ENCODE peak calls at places on chromosomes 11 and 22, in five cellular contexts. One of them, this sample, is unnamed.

GRCh38 chr11:124194696-124195418 is 11.7 kb downstream of the OR10D3 start:
- DNase-seq in DND-41: peak; percentile 54
- DNase-seq in stomach: peak; percentile 39
- DNase-seq in neural progenitor cell: peak; percentile 72
- DNase-seq in tibial artery: peak; percentile 68
- DNase-seq in this sample: no peak

GRCh38 chr11:117625237-117625636 is 171.8 kb downstream of the DSCAML1 start:
- DNase-seq in DND-41: no peak
- DNase-seq in stomach: no peak
- DNase-seq in neural progenitor cell: no peak
- DNase-seq in tibial artery: no peak
- DNase-seq in this sample: no peak

GRCh38 chr22:44981857-44982256 is 27.9 kb downstream of the PHF21B start:
- DNase-seq in DND-41: no peak
- DNase-seq in stomach: no peak
- DNase-seq in neural progenitor cell: no peak
- DNase-seq in tibial artery: no peak
- DNase-seq in this sample: no peak

GRCh38 chr22:19728836-19729235 is 5.5 kb downstream of the GP1BB start:
- DNase-seq in DND-41: no peak
- DNase-seq in stomach: no peak
- DNase-seq in neural progenitor cell: no peak
- DNase-seq in tibial artery: no peak
- DNase-seq in this sample: no peak

GRCh38 chr11:9838229-9838628 is 174.4 kb downstream of the SWAP70 start:
- DNase-seq in DND-41: no peak
- DNase-seq in stomach: no peak
- DNase-seq in neural progenitor cell: no peak
- DNase-seq in tibial artery: no peak
- DNase-seq in this sample: no peak

GRCh38 chr11:83881428-83881827 is 595.3 kb upstream of the CCDC90B start:
- DNase-seq in DND-41: no peak
- DNase-seq in stomach: no peak
- DNase-seq in neural progenitor cell: no peak
- DNase-seq in tibial artery: no peak
- DNase-seq in this sample: no peak

GRCh38 chr11:45885274-45885920 is at the start of gene MAPK8IP1:
- DNase-seq in DND-41: peak; percentile 75
- DNase-seq in stomach: peak; percentile 62
- DNase-seq in neural progenitor cell: peak; percentile 94
- DNase-seq in tibial artery: no peak
- DNase-seq in this sample: peak; percentile 31

GRCh38 chr11:82085493-82085892 is 648.2 kb downstream of the FAM181B start:
- DNase-seq in DND-41: no peak
- DNase-seq in stomach: no peak
- DNase-seq in neural progenitor cell: peak; percentile 59
- DNase-seq in tibial artery: no peak
- DNase-seq in this sample: no peak

GRCh38 chr22:48391171-48391711 is 1436.4 kb downstream of the BRD1 start:
- DNase-seq in DND-41: no peak
- DNase-seq in stomach: no peak
- DNase-seq in neural progenitor cell: no peak
- DNase-seq in tibial artery: peak; percentile 46
- DNase-seq in this sample: no peak

GRCh38 chr11:612201-612960 is 3.4 kb downstream of the IRF7 start:
- DNase-seq in DND-41: peak; percentile 35
- DNase-seq in stomach: peak; percentile 76
- DNase-seq in neural progenitor cell: peak; percentile 48
- DNase-seq in tibial artery: no peak
- DNase-seq in this sample: no peak
- H3K36me3 ChIP-seq in DND-41: peaks cover 69% of the 10 kb centered on the region
- H3K36me3 ChIP-seq in stomach: peaks cover 72% of the 10 kb centered on the region
- H3K36me3 ChIP-seq in neural progenitor cell: no peaks in the 10 kb centered on the region
- H3K36me3 ChIP-seq in tibial artery: peaks cover 56% of the 10 kb centered on the region
- H3K36me3 ChIP-seq in this sample: peaks cover 55% of the 10 kb centered on the region

GRCh38 chr11:111785076-111785475 is 18.9 kb upstream of the PPP2R1B start:
- DNase-seq in DND-41: no peak
- DNase-seq in stomach: no peak
- DNase-seq in neural progenitor cell: no peak
- DNase-seq in tibial artery: no peak
- DNase-seq in this sample: no peak

GRCh38 chr11:111788051-111788450 is 21.9 kb upstream of the PPP2R1B start:
- DNase-seq in DND-41: no peak
- DNase-seq in stomach: no peak
- DNase-seq in neural progenitor cell: no peak
- DNase-seq in tibial artery: no peak
- DNase-seq in this sample: no peak

GRCh38 chr11:111785886-111786412 is 19.8 kb upstream of the PPP2R1B start:
- DNase-seq in DND-41: no peak
- DNase-seq in stomach: no peak
- DNase-seq in neural progenitor cell: no peak
- DNase-seq in tibial artery: no peak
- DNase-seq in this sample: no peak

GRCh38 chr11:111792314-111792713 is 26.1 kb upstream of the PPP2R1B start:
- DNase-seq in DND-41: no peak
- DNase-seq in stomach: no peak
- DNase-seq in neural progenitor cell: no peak
- DNase-seq in tibial artery: no peak
- DNase-seq in this sample: no peak

GRCh38 chr11:111788464-111788863 is 22.3 kb upstream of the PPP2R1B start:
- DNase-seq in DND-41: no peak
- DNase-seq in stomach: no peak
- DNase-seq in neural progenitor cell: no peak
- DNase-seq in tibial artery: no peak
- DNase-seq in this sample: no peak
- H3K27ac ChIP-seq in DND-41: no peak overlapping the region
- H3K27ac ChIP-seq in stomach: no peak overlapping the region
- H3K27ac ChIP-seq in neural progenitor cell: no peak overlapping the region
- H3K27ac ChIP-seq in tibial artery: no peak overlapping the region
- H3K27ac ChIP-seq in this sample: no peak overlapping the region

DNA sequence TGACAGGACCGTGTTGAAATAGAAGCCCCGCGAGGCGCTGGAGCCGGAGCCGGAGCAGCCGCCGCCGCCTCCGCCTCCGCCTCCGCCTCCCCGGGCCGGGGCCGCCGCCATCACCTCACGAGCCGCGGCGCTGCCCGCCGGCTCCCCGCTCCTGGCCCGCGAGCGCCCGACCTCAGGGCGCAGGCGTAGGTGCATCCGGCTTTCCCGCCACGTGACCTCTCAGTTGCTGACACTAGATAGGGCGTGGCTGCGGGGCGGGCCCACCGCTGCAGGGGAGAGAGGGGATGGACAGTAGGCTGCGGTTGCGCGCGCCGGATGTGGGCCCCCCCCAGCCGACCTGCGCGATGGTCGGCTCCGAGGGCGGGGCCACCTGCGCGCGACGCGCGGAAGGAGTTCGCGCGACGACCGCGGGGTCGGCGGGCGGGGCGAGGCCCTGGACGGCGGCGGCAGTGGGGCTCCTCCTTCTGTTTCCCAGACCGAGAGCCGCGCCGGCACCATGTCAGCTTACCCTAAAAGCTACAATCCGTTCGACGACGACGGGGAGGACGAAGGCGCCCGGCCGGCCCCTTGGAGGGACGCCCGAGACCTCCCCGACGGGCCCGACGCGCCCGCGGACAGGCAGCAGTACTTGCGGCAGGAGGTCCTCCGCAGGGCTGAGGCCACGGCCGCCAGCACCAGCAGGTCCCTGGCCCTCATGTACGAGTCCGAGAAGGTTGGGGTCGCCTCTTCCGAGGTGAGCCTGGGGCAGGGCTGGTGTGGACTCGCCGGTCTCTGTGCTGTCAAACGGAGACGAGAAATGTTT is at the start of the genes PI4KA and SNAP29:
- DNase-seq in DND-41: peak; percentile 99
- DNase-seq in stomach: peak; percentile 99
- DNase-seq in neural progenitor cell: peak; percentile 99
- DNase-seq in tibial artery: peak; percentile 99
- DNase-seq in this sample: peak; percentile 94
- H3K36me3 ChIP-seq in DND-41: peaks cover 18% of the 10 kb centered on the region
- H3K36me3 ChIP-seq in stomach: peaks cover 12% of the 10 kb centered on the region
- H3K36me3 ChIP-seq in neural progenitor cell: no peaks in the 10 kb centered on the region
- H3K36me3 ChIP-seq in tibial artery: no peaks in the 10 kb centered on the region
- H3K36me3 ChIP-seq in this sample: peaks cover 7% of the 10 kb centered on the region

DNA sequence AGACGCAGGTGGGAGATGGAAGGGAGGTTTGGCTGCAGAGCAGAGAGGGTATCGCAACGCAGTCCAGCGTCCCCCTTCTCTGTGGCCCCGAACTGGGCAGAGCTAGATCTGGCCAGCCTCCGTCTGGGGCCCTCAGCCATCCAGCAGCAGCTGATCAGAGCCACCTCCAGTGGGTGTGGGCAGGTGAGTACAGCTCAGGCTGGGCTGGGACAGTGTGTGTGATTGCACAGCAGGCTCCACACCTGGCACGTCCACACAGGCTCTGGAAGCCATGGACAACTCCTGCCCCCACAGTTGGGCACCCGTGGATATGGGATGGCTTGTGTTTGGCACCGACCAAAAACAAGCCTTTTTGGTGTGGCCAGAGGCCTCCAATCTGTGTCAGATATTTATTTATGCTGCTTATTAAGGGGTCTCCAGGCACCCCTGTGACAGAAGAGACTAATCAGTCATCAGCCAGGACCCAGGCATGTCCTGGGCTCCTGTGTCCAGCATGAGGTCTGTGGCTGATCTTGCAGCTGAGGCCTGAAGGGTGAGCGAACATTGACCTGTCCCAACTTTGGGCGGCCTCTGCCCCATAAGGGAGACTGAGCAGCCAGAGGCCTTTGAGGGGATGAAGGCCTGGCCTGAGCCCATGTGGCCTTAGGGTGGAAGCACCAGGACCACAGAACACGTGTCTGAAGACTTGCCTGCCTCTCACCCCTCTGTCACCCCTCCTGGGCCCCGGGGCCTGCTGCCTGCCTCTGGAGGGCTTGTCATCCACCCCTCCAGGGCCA is 18.6 kb downstream of the POLR3H start:
- DNase-seq in DND-41: no peak
- DNase-seq in stomach: no peak
- DNase-seq in neural progenitor cell: no peak
- DNase-seq in tibial artery: no peak
- DNase-seq in this sample: no peak
- H3K27ac ChIP-seq in DND-41: no peak overlapping the region
- H3K27ac ChIP-seq in stomach: peak overlapping the region; percentile 95
- H3K27ac ChIP-seq in neural progenitor cell: peak overlapping the region; percentile 29
- H3K27ac ChIP-seq in tibial artery: peak overlapping the region; percentile 97
- H3K27ac ChIP-seq in this sample: no peak overlapping the region

DNA sequence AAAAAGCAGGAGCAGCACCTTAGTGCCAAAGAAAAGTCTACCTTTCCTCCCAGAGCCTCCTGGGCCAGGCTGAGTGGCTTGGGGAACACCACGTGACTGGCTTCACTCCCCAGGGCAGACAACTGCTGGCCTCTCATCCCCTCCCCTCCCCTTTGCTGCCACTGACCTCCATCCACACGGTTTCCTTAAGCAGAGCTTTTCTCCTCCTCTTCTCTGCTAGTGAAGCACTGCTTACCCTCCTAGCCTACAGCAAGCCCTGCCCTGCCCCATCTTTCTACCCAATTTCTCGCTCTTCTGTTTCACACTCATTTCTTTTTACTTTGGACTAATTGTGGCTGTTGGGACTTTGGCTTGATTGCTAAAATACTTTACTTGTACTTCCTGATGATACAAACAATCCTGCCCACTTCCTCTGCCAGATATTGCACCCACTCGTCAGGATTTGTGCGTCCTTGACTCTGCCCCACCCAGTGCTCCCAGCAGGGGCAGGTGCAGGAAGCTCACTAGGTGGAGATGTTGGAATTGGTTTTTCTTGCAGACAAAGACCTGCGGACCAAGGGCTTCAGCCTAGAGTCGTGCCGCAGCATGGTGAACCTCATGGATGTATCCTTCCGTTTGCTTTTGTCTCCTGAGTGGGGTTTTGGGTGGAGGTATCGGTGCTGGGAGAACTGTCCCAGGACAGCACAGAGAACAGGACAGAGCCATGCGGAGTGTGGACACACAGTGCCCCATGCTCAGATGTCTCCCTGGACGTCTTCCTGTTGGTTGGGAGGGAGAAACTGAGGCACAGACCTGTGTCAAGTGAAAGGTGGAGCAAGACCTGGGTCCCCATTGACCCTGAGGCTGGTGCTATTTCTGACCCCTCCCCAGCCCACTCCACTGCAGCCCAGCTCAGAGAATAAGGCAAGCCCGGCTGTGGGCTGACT is 27.3 kb downstream of the CAPN1 start:
- DNase-seq in DND-41: no peak
- DNase-seq in stomach: peak; percentile 15
- DNase-seq in neural progenitor cell: no peak
- DNase-seq in tibial artery: no peak
- DNase-seq in this sample: no peak
- H3K36me3 ChIP-seq in DND-41: peaks cover 58% of the 10 kb centered on the region
- H3K36me3 ChIP-seq in stomach: peaks cover 84% of the 10 kb centered on the region
- H3K36me3 ChIP-seq in neural progenitor cell: no peaks in the 10 kb centered on the region
- H3K36me3 ChIP-seq in tibial artery: peaks cover 73% of the 10 kb centered on the region
- H3K36me3 ChIP-seq in this sample: peaks cover 60% of the 10 kb centered on the region

This sample was measured in effector memory CD4-positive, alpha-beta T cell.